ENCODE peak calls at places on chromosomes 16 and 17, in ten cellular contexts. H is Karpas-422, W is H9, Y is SK-N-DZ, V is AG04450, D is NCI-H1436, N is fibroblast of mammary gland, Z is HFF-Myc, E is Ammon's horn, Q is astrocyte. F is an unnamed sample.

GRCh38 chr17:2885751-2886150 is 89.5 kb downstream of the RAP1GAP2 start:
- DNase-seq in H (no peak), W (no peak), Y (peak), V (no peak), D (no peak), N (no peak), Z (no peak), E (no peak), Q (no peak), F (no peak)

GRCh38 chr16:73196670-73197069 is 148.7 kb upstream of the ZFHX3 start:
- DNase-seq in H (peak), W (peak), Y (peak), V (no peak), D (peak), N (peak), Z (no peak), E (peak), Q (peak), F (no peak)

GRCh38 chr17:75508848-75509450 is 6.4 kb downstream of the CASKIN2 start:
- DNase-seq in H (no peak), W (no peak), Y (no peak), V (no peak), D (no peak), N (no peak), Z (no peak), E (no peak), Q (no peak), F (no peak)

GRCh38 chr16:1723450-1724147 is 17.6 kb downstream of the MAPK8IP3 start:
- DNase-seq in H (peak), W (no peak), Y (peak), V (no peak), D (no peak), N (peak), Z (no peak), E (no peak), Q (no peak), F (no peak)

GRCh38 chr17:80835816-80836657 is 155.6 kb upstream of the CHMP6 start:
- DNase-seq in H (no peak), W (no peak), Y (no peak), V (no peak), D (no peak), N (no peak), Z (no peak), E (peak), Q (no peak), F (no peak)

GRCh38 chr17:79948918-79949645 is 86.6 kb downstream of the TBC1D16 start:
- DNase-seq in H (no peak), W (no peak), Y (no peak), V (no peak), D (no peak), N (no peak), Z (no peak), E (no peak), Q (no peak), F (no peak)

GRCh38 chr16:11101695-11102522 is 154.1 kb downstream of the SOCS1 start:
- DNase-seq in H (no peak), W (no peak), Y (no peak), V (peak), D (no peak), N (peak), Z (no peak), E (no peak), Q (peak), F (no peak)

GRCh38 chr16:48720266-48720665 is 110.3 kb upstream of the N4BP1 start:
- DNase-seq in H (peak), W (peak), Y (no peak), V (no peak), D (no peak), N (peak), Z (peak), E (no peak), Q (no peak), F (no peak)

GRCh38 chr16:58352690-58353089 is 39.6 kb upstream of the GINS3 start:
- DNase-seq in H (no peak), W (no peak), Y (no peak), V (no peak), D (no peak), N (no peak), Z (no peak), E (no peak), Q (no peak), F (no peak)

GRCh38 chr16:89324056-89325010 is 106.8 kb downstream of the ZNF778 start:
- DNase-seq in H (no peak), W (no peak), Y (no peak), V (no peak), D (no peak), N (peak), Z (no peak), E (no peak), Q (peak), F (no peak)

GRCh38 chr17:21460358-21460757 is 84.2 kb downstream of the KCNJ12 start:
- DNase-seq in H (no peak), W (no peak), Y (no peak), V (no peak), D (no peak), N (peak), Z (no peak), E (no peak), Q (no peak), F (no peak)

GRCh38 chr16:53904533-53904932 is 200.6 kb downstream of the FTO start:
- DNase-seq in H (no peak), W (no peak), Y (no peak), V (no peak), D (no peak), N (no peak), Z (no peak), E (no peak), Q (no peak), F (no peak)

GRCh38 chr17:34568953-34569352 is 10.4 kb upstream of the TMEM132E start:
- DNase-seq in H (no peak), W (no peak), Y (no peak), V (no peak), D (no peak), N (no peak), Z (no peak), E (no peak), Q (no peak), F (no peak)

GRCh38 chr16:2751577-2752034 is 832 bp upstream of the SRRM2 start:
- DNase-seq in H (peak), W (peak), Y (peak), V (peak), D (peak), N (peak), Z (no peak), E (no peak), Q (no peak), F (no peak)

GRCh38 chr17:78266771-78267170 is 35.3 kb downstream of the TMEM235 start:
- DNase-seq in H (no peak), W (peak), Y (no peak), V (no peak), D (no peak), N (no peak), Z (no peak), E (no peak), Q (no peak), F (no peak)

GRCh38 chr17:39676198-39676819 is 8.1 kb downstream of the PNMT start:
- DNase-seq in H (peak), W (no peak), Y (no peak), V (no peak), D (peak), N (no peak), Z (no peak), E (peak), Q (no peak), F (peak)

GRCh38 chr17:8859029-8859803 is 8.3 kb downstream of the PIK3R6 start:
- DNase-seq in H (no peak), W (peak), Y (no peak), V (no peak), D (no peak), N (peak), Z (no peak), E (peak), Q (peak), F (no peak)

GRCh38 chr17:76125391-76125675 is 15.7 kb downstream of the FOXJ1 start:
- DNase-seq in H (no peak), W (no peak), Y (no peak), V (no peak), D (no peak), N (no peak), Z (no peak), E (no peak), Q (no peak), F (no peak)